ENCODE peak calls at places on chromosomes 2 and 18, in six cellular contexts. N is IMR-90, L is tibial nerve, J is brain microvascular endothelial cell, G is lower lobe of right lung, X is HCT116. U is an unnamed sample.

GRCh38 chr2:222179592-222179991 is 119.2 kb downstream of the PAX3 start:
- DNase-seq in N (no peak), L (no peak), J (no peak), G (no peak), X (no peak), U (no peak)

GRCh38 chr2:203871371-203871983 is 3.9 kb downstream of the CTLA4 start:
- DNase-seq in N (no peak), L (no peak), J (no peak), G (no peak), X (no peak), U (no peak)

GRCh38 chr2:231348703-231349373 is 46.7 kb upstream of the B3GNT7 start:
- DNase-seq in N (peak; percentile 74), L (no peak), J (no peak), G (no peak), X (no peak), U (peak; percentile 24)

GRCh38 chr18:48409591-48410094 is 460 bp upstream of the ZBTB7C start:
- DNase-seq in N (no peak), L (no peak), J (no peak), G (peak; percentile 72), X (no peak), U (no peak)

GRCh38 chr2:159617651-159618050 is 1.3 kb upstream of the BAZ2B start:
- DNase-seq in N (peak; percentile 31), L (no peak), J (no peak), G (no peak), X (no peak), U (no peak)

GRCh38 chr2:236984046-236984445 is 101.6 kb upstream of the COPS8 start:
- DNase-seq in N (no peak), L (no peak), J (no peak), G (no peak), X (no peak), U (no peak)

GRCh38 chr18:58996131-58996632 is 131.5 kb downstream of the ZNF532 start:
- DNase-seq in N (peak; percentile 91), L (no peak), J (peak; percentile 99), G (no peak), X (no peak), U (peak; percentile 36)

GRCh38 chr2:192735467-192735866 is 540.7 kb upstream of the TMEFF2 start:
- DNase-seq in N (no peak), L (no peak), J (no peak), G (no peak), X (no peak), U (no peak)

GRCh38 chr18:9869713-9870430 is 15.9 kb upstream of the TXNDC2 start:
- DNase-seq in N (peak; percentile 64), L (no peak), J (peak; percentile 47), G (no peak), X (peak; percentile 93), U (no peak)

GRCh38 chr18:9732031-9732430 is 23.9 kb downstream of the RAB31 start:
- DNase-seq in N (no peak), L (no peak), J (no peak), G (no peak), X (no peak), U (no peak)

GRCh38 chr2:159195719-159196118 is 90.8 kb downstream of the WDSUB1 start:
- DNase-seq in N (no peak), L (no peak), J (no peak), G (no peak), X (no peak), U (no peak)

GRCh38 chr18:22709288-22710060 is 223.7 kb upstream of the RBBP8 start:
- DNase-seq in N (peak; percentile 31), L (no peak), J (no peak), G (no peak), X (no peak), U (no peak)

GRCh38 chr2:212537311-212538155 is 1.1 kb downstream of the ERBB4 start:
- DNase-seq in N (no peak), L (peak; percentile 12), J (no peak), G (peak; percentile 64), X (no peak), U (no peak)

GRCh38 chr2:46036929-46037328 is 260.3 kb upstream of the EPAS1 start:
- DNase-seq in N (peak; percentile 32), L (no peak), J (peak; percentile 71), G (no peak), X (no peak), U (no peak)

GRCh38 chr2:31802711-31803110 is 208.1 kb downstream of the MEMO1 start:
- DNase-seq in N (no peak), L (no peak), J (no peak), G (no peak), X (no peak), U (no peak)

GRCh38 chr18:58998421-58999203 is 133.9 kb downstream of the ZNF532 start:
- DNase-seq in N (peak; percentile 70), L (peak; percentile 45), J (peak; percentile 68), G (no peak), X (no peak), U (no peak)

GRCh38 chr2:149562304-149562703 is 25.3 kb downstream of the MMADHC start:
- DNase-seq in N (peak; percentile 59), L (no peak), J (peak; percentile 51), G (no peak), X (no peak), U (no peak)

GRCh38 chr2:215311625-215312394 is at the start of gene ATIC:
- DNase-seq in N (peak; percentile 92), L (peak; percentile 88), J (peak; percentile 93), G (peak; percentile 97), X (peak; percentile 85), U (peak; percentile 71)

GRCh38 chr2:190947711-190948251 is 66.2 kb downstream of the STAT1 start:
- DNase-seq in N (peak; percentile 81), L (no peak), J (peak; percentile 62), G (no peak), X (peak; percentile 49), U (peak; percentile 59)

GRCh38 chr2:166539340-166540162 is 45.5 kb upstream of the SCN7A start:
- DNase-seq in N (peak; percentile 84), L (no peak), J (peak; percentile 67), G (no peak), X (peak; percentile 51), U (peak; percentile 65)

GRCh38 chr2:106758885-106759559 is 126.9 kb downstream of the ST6GAL2 start:
- DNase-seq in N (no peak), L (no peak), J (no peak), G (no peak), X (no peak), U (no peak)

GRCh38 chr2:180385601-180386201 is 378.6 kb upstream of the CWC22 start:
- DNase-seq in N (peak; percentile 90), L (no peak), J (peak; percentile 69), G (no peak), X (no peak), U (peak; percentile 53)

GRCh38 chr18:60372598-60372997 is at the start of gene MC4R:
- DNase-seq in N (peak; percentile 82), L (no peak), J (peak; percentile 86), G (no peak), X (peak; percentile 48), U (peak; percentile 58)

GRCh38 chr2:188319845-188320244 is 28.2 kb downstream of the GULP1 start:
- DNase-seq in N (no peak), L (no peak), J (no peak), G (no peak), X (no peak), U (no peak)

GRCh38 chr2:54665436-54665856 is 58.0 kb upstream of the EML6 start:
- DNase-seq in N (peak; percentile 68), L (no peak), J (peak; percentile 34), G (no peak), X (peak; percentile 32), U (no peak)

GRCh38 chr2:116980354-116980753 is 834.1 kb upstream of the DDX18 start:
- DNase-seq in N (no peak), L (no peak), J (no peak), G (no peak), X (no peak), U (no peak)

GRCh38 chr2:10285578-10286198 is 17.0 kb upstream of the HPCAL1 start:
- DNase-seq in N (peak; percentile 34), L (peak; percentile 42), J (no peak), G (peak; percentile 89), X (peak; percentile 71), U (no peak)

GRCh38 chr2:222483513-222484039 is 59.2 kb downstream of the SGPP2 start:
- DNase-seq in N (no peak), L (no peak), J (no peak), G (no peak), X (no peak), U (no peak)

GRCh38 chr18:47334966-47335365 is 83.5 kb upstream of the SKOR2 start:
- DNase-seq in N (no peak), L (no peak), J (no peak), G (no peak), X (no peak), U (no peak)
- H3K27me3 ChIP-seq in N (no peaks in the 10 kb centered on the region), L (no peaks in the 10 kb centered on the region), J (no peaks in the 10 kb centered on the region), G (no peaks in the 10 kb centered on the region), X (peaks cover 79% of the 10 kb centered on the region), U (no peaks in the 10 kb centered on the region)

DNA sequence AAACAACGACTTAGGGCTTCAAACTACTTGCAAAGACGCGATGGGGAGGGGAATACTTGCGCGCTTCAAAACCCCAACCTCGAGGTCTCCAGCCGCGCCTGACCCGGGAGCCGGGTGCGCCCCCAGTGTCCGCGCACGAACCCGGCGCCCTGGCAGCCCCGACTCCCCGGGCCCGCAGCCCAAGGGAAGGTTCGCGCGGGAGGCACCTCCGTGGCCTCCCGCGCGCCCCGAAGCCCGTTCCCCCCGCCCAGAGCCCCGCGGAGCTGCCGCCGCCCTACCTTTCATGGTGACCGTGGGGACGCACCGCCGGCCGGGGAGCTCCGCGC is 308 bp downstream of the COLEC12 start:
- DNase-seq in N (no peak), L (no peak), J (no peak), G (no peak), X (no peak), U (no peak)
- H3K27me3 ChIP-seq in N (peaks cover 41% of the 10 kb centered on the region), L (no peaks in the 10 kb centered on the region), J (peaks cover 2% of the 10 kb centered on the region), G (peaks cover 19% of the 10 kb centered on the region), X (peaks cover 28% of the 10 kb centered on the region), U (peaks cover 34% of the 10 kb centered on the region)

GRCh38 chr2:96119389-96119751 is 3.0 kb upstream of the ADRA2B start:
- DNase-seq in N (no peak), L (no peak), J (no peak), G (no peak), X (no peak), U (no peak)
- H3K27me3 ChIP-seq in N (peaks cover 86% of the 10 kb centered on the region), L (no peaks in the 10 kb centered on the region), J (peaks cover 37% of the 10 kb centered on the region), G (peaks cover 41% of the 10 kb centered on the region), X (peaks cover 3% of the 10 kb centered on the region), U (peaks cover 70% of the 10 kb centered on the region)

GRCh38 chr2:20657522-20658235 is 6.8 kb upstream of the HS1BP3 start:
- DNase-seq in N (no peak), L (no peak), J (no peak), G (peak; percentile 20), X (no peak), U (no peak)
- H3K27me3 ChIP-seq in N (peaks cover 53% of the 10 kb centered on the region), L (no peaks in the 10 kb centered on the region), J (peaks cover 33% of the 10 kb centered on the region), G (peaks cover 19% of the 10 kb centered on the region), X (peaks cover 17% of the 10 kb centered on the region), U (peaks cover 52% of the 10 kb centered on the region)

DNA sequence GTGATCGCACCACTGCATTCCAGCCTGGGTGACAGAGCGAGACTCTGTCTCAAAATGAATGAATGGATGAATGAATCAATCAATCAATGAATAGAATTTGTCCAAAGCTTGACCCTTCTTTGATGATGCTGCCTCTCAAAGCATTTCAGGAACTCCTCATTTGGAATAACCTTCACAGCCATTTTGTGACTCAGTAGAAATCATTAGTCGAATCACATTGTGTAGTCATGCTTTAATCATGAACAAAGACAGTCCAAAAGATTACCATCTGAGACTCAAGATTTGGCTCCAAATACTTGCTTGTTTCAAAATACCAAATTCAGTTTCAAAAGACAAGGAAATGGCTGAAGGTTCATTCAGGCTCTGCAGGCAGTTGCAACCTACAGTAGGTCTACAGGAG is 83.1 kb downstream of the VWA3B start:
- DNase-seq in N (no peak), L (no peak), J (no peak), G (no peak), X (no peak), U (no peak)
- H3K27me3 ChIP-seq in N (peaks cover 10% of the 10 kb centered on the region), L (no peaks in the 10 kb centered on the region), J (peaks cover 4% of the 10 kb centered on the region), G (no peaks in the 10 kb centered on the region), X (no peaks in the 10 kb centered on the region), U (no peaks in the 10 kb centered on the region)